ENCODE peak calls at places on chromosomes 12 and 14, in four cellular contexts. Q is NCI-H524; Y is neural crest cell; B is stimulated activated CD4-positive, alpha-beta T cell treated with anti-CD3 and anti-CD28 coated beads, Interleukin-4, amount 100 ng/mL, for 48 hours. J is an unnamed sample.

GRCh38 chr12:54033106-54033979 is 493 bp downstream of the HOXC5 start:
- DNase-seq in Y (no peak), B (no peak), Q (peak), J (peak)

GRCh38 chr14:68966872-68967301 is 12.2 kb downstream of the ACTN1 start:
- DNase-seq in Y (no peak), B (no peak), Q (no peak), J (no peak)

GRCh38 chr12:32585680-32586079 is 93.4 kb upstream of the DNM1L start:
- DNase-seq in Y (no peak), Q (no peak), B (no peak), J (no peak)

GRCh38 chr12:112837629-112838191 is 46.2 kb downstream of the RPH3A start:
- DNase-seq in B (no peak), Q (no peak), Y (no peak), J (no peak)

GRCh38 chr14:67187826-67188225 is 1.4 kb upstream of the GARIN2 start:
- DNase-seq in Q (no peak), Y (no peak), B (no peak), J (no peak)

GRCh38 chr12:120944645-120945217 is 33.6 kb upstream of the HNF1A start:
- DNase-seq in Q (peak), Y (peak), B (peak), J (peak)

GRCh38 chr12:28759334-28759733 is 389.7 kb upstream of the FAR2 start:
- DNase-seq in Q (no peak), Y (no peak), B (no peak), J (no peak)

GRCh38 chr12:51217968-51218606 is at the start of gene POU6F1:
- DNase-seq in B (peak), Q (peak), Y (peak), J (peak)

GRCh38 chr14:79325071-79325470 is 886.2 kb downstream of the DIO2 start:
- DNase-seq in Y (no peak), B (no peak), Q (no peak), J (no peak)

GRCh38 chr14:91985008-91985407 is 37.5 kb upstream of the FBLN5 start:
- DNase-seq in Y (no peak), B (no peak), Q (no peak), J (no peak)

GRCh38 chr12:128813392-128813791 is 10.4 kb downstream of the SLC15A4 start:
- DNase-seq in Y (no peak), Q (no peak), B (no peak), J (no peak)

GRCh38 chr14:69695664-69696527 is 71.0 kb upstream of the SRSF5 start:
- DNase-seq in Q (peak), B (no peak), Y (no peak), J (no peak)

GRCh38 chr14:103862393-103862782 is 15.0 kb upstream of the PPP1R13B start:
- DNase-seq in Q (peak), Y (no peak), B (no peak), J (no peak)

GRCh38 chr12:53481957-53482586 is 17.2 kb downstream of the MAP3K12 start:
- DNase-seq in B (no peak), Q (peak), Y (no peak), J (no peak)

GRCh38 chr12:12720052-12720451 is 2.9 kb downstream of the CDKN1B start:
- DNase-seq in Y (no peak), Q (peak), B (no peak), J (no peak)